ENCODE peak calls at places on chromosome 1, in seven cellular contexts. One of them, this sample, is unnamed.

GRCh38 chr1:59653968-59654367 is 160.8 kb upstream of the HOOK1 start:
- DNase-seq in Panc1: no peak
- DNase-seq in amniotic stem cell: no peak
- DNase-seq in effector memory CD4-positive, alpha-beta T cell: no peak
- DNase-seq in stimulated activated CD4-positive, alpha-beta T cell treated with anti-CD3 and anti-CD28 coated beads, Interleukin-15, amount 100 ng/mL, for 1 hour: no peak
- DNase-seq in T-helper 2 cell: no peak
- DNase-seq in activated T-cell treated with anti-CD3 and anti-CD28 coated beads, Interleukin-2, amount 50 U/mL, for 72 hours: no peak
- DNase-seq in this sample: no peak

GRCh38 chr1:193406901-193407300 is 220.5 kb upstream of the B3GALT2 start:
- DNase-seq in Panc1: no peak
- DNase-seq in amniotic stem cell: peak
- DNase-seq in effector memory CD4-positive, alpha-beta T cell: no peak
- DNase-seq in stimulated activated CD4-positive, alpha-beta T cell treated with anti-CD3 and anti-CD28 coated beads, Interleukin-15, amount 100 ng/mL, for 1 hour: no peak
- DNase-seq in T-helper 2 cell: no peak
- DNase-seq in activated T-cell treated with anti-CD3 and anti-CD28 coated beads, Interleukin-2, amount 50 U/mL, for 72 hours: no peak
- DNase-seq in this sample: no peak

GRCh38 chr1:212035835-212036605 is 472 bp downstream of the DTL start:
- DNase-seq in Panc1: no peak
- DNase-seq in amniotic stem cell: no peak
- DNase-seq in effector memory CD4-positive, alpha-beta T cell: no peak
- DNase-seq in stimulated activated CD4-positive, alpha-beta T cell treated with anti-CD3 and anti-CD28 coated beads, Interleukin-15, amount 100 ng/mL, for 1 hour: no peak
- DNase-seq in T-helper 2 cell: no peak
- DNase-seq in activated T-cell treated with anti-CD3 and anti-CD28 coated beads, Interleukin-2, amount 50 U/mL, for 72 hours: no peak
- DNase-seq in this sample: no peak

GRCh38 chr1:21255284-21255942 is 34.9 kb downstream of the ECE1 start:
- DNase-seq in Panc1: no peak
- DNase-seq in amniotic stem cell: peak
- DNase-seq in effector memory CD4-positive, alpha-beta T cell: peak
- DNase-seq in stimulated activated CD4-positive, alpha-beta T cell treated with anti-CD3 and anti-CD28 coated beads, Interleukin-15, amount 100 ng/mL, for 1 hour: peak
- DNase-seq in T-helper 2 cell: peak
- DNase-seq in activated T-cell treated with anti-CD3 and anti-CD28 coated beads, Interleukin-2, amount 50 U/mL, for 72 hours: peak
- DNase-seq in this sample: no peak

GRCh38 chr1:86430376-86430775 is 6.4 kb downstream of the CLCA2 start:
- DNase-seq in Panc1: no peak
- DNase-seq in amniotic stem cell: no peak
- DNase-seq in effector memory CD4-positive, alpha-beta T cell: no peak
- DNase-seq in stimulated activated CD4-positive, alpha-beta T cell treated with anti-CD3 and anti-CD28 coated beads, Interleukin-15, amount 100 ng/mL, for 1 hour: no peak
- DNase-seq in T-helper 2 cell: no peak
- DNase-seq in activated T-cell treated with anti-CD3 and anti-CD28 coated beads, Interleukin-2, amount 50 U/mL, for 72 hours: no peak
- DNase-seq in this sample: no peak

GRCh38 chr1:110554871-110555801 is 36.2 kb upstream of the KCNA10 start:
- DNase-seq in Panc1: no peak
- DNase-seq in amniotic stem cell: no peak
- DNase-seq in effector memory CD4-positive, alpha-beta T cell: peak
- DNase-seq in stimulated activated CD4-positive, alpha-beta T cell treated with anti-CD3 and anti-CD28 coated beads, Interleukin-15, amount 100 ng/mL, for 1 hour: peak
- DNase-seq in T-helper 2 cell: peak
- DNase-seq in activated T-cell treated with anti-CD3 and anti-CD28 coated beads, Interleukin-2, amount 50 U/mL, for 72 hours: peak
- DNase-seq in this sample: no peak

GRCh38 chr1:180863158-180863775 is 49.4 kb upstream of the KIAA1614 start:
- DNase-seq in Panc1: peak
- DNase-seq in amniotic stem cell: no peak
- DNase-seq in effector memory CD4-positive, alpha-beta T cell: no peak
- DNase-seq in stimulated activated CD4-positive, alpha-beta T cell treated with anti-CD3 and anti-CD28 coated beads, Interleukin-15, amount 100 ng/mL, for 1 hour: no peak
- DNase-seq in T-helper 2 cell: no peak
- DNase-seq in activated T-cell treated with anti-CD3 and anti-CD28 coated beads, Interleukin-2, amount 50 U/mL, for 72 hours: peak
- DNase-seq in this sample: no peak

GRCh38 chr1:27589841-27590426 is 14.0 kb downstream of the AHDC1 start:
- DNase-seq in Panc1: no peak
- DNase-seq in amniotic stem cell: no peak
- DNase-seq in effector memory CD4-positive, alpha-beta T cell: no peak
- DNase-seq in stimulated activated CD4-positive, alpha-beta T cell treated with anti-CD3 and anti-CD28 coated beads, Interleukin-15, amount 100 ng/mL, for 1 hour: no peak
- DNase-seq in T-helper 2 cell: no peak
- DNase-seq in activated T-cell treated with anti-CD3 and anti-CD28 coated beads, Interleukin-2, amount 50 U/mL, for 72 hours: no peak
- DNase-seq in this sample: no peak

GRCh38 chr1:218752126-218752525 is 407.0 kb downstream of the TGFB2 start:
- DNase-seq in Panc1: no peak
- DNase-seq in amniotic stem cell: no peak
- DNase-seq in effector memory CD4-positive, alpha-beta T cell: no peak
- DNase-seq in stimulated activated CD4-positive, alpha-beta T cell treated with anti-CD3 and anti-CD28 coated beads, Interleukin-15, amount 100 ng/mL, for 1 hour: no peak
- DNase-seq in T-helper 2 cell: no peak
- DNase-seq in activated T-cell treated with anti-CD3 and anti-CD28 coated beads, Interleukin-2, amount 50 U/mL, for 72 hours: no peak
- DNase-seq in this sample: no peak